ENCODE peak calls at places on chromosomes 3 and 15, in four cellular contexts. T is HL-60, Z is K562, N is GM12878. U is an unnamed sample.

GRCh38 chr15:99651023-99651807 is 82.0 kb downstream of the LYSMD4 start:
- DNase-seq in T (no peak), Z (no peak), N (no peak), U (no peak)

GRCh38 chr3:177569823-177570657 is 372.8 kb upstream of the TBL1XR1 start:
- DNase-seq in Z (no peak), T (peak), N (no peak), U (no peak)

GRCh38 chr3:146818301-146818700 is 213.2 kb upstream of the PLSCR5 start:
- DNase-seq in T (no peak), Z (no peak), N (no peak), U (no peak)

GRCh38 chr3:136068708-136069107 is 103.2 kb downstream of the PPP2R3A start:
- DNase-seq in N (no peak), T (no peak), Z (no peak), U (no peak)

GRCh38 chr3:59663076-59663850 is 613.4 kb upstream of the CFAP20DC start:
- DNase-seq in Z (no peak), T (no peak), N (no peak), U (no peak)

GRCh38 chr3:72343078-72343477 is 505.2 kb downstream of the SHQ1 start:
- DNase-seq in T (no peak), Z (no peak), N (no peak), U (no peak)

GRCh38 chr3:111737712-111738097 is 121.4 kb upstream of the PHLDB2 start:
- DNase-seq in T (no peak), N (no peak), Z (no peak), U (no peak)

GRCh38 chr3:138796761-138797160 is 38.0 kb downstream of the PIK3CB start:
- DNase-seq in N (no peak), Z (peak), T (no peak), U (no peak)

GRCh38 chr3:78123058-78123457 is 1083.2 kb downstream of the ROBO2 start:
- DNase-seq in N (no peak), T (no peak), Z (no peak), U (no peak)

GRCh38 chr3:535566-536416 is 339.2 kb downstream of the CHL1 start:
- DNase-seq in T (no peak), N (no peak), Z (peak), U (no peak)

GRCh38 chr15:79418693-79419279 is 13.3 kb upstream of the MINAR1 start:
- DNase-seq in Z (no peak), N (no peak), T (no peak), U (no peak)

GRCh38 chr3:37174532-37175126 is at the start of gene LRRFIP2:
- DNase-seq in Z (peak), T (no peak), N (peak), U (no peak)

GRCh38 chr15:58214941-58215340 is 76.8 kb downstream of the AQP9 start:
- DNase-seq in N (no peak), T (no peak), Z (no peak), U (no peak)

GRCh38 chr15:46921906-46922305 is 795.4 kb upstream of the SEMA6D start:
- DNase-seq in T (no peak), Z (no peak), N (no peak), U (no peak)

GRCh38 chr3:48588230-48588629 is 6.9 kb downstream of the COL7A1 start:
- DNase-seq in Z (no peak), N (no peak), T (no peak), U (no peak)

GRCh38 chr3:65745306-65745705 is 293.4 kb downstream of the MAGI1 start:
- DNase-seq in T (no peak), Z (no peak), N (no peak), U (no peak)
- TF ChIP-seq SPI1 in T (no peak), Z (no peak), N (no peak), U (no peak)

DNA sequence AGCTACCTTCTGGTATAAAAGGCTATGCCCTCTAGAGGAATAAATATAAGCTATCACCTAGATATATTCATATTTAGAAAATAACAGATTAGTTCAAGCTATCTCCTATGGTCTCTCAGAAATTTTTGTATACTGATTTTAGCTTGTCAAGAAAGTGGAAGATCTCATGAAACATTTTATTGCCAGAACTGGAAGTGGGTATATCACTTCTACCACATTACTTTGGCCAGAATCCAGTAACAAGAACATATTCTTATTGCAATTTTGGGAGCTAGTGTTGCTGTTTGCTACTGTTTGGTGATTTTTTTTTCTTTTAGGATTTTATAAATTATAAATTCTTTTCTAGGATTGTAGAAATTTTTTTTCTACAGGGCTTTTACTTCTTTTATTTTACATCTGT is 14.2 kb upstream of the DIPK2A start:
- DNase-seq in T (no peak), N (no peak), Z (no peak), U (no peak)
- TF ChIP-seq SPI1 in T (no peak), N (no peak), Z (no peak), U (no peak)

GRCh38 chr15:74958320-74958907 is 1.8 kb upstream of the RPP25 start:
- DNase-seq in T (no peak), Z (no peak), N (no peak), U (no peak)
- TF ChIP-seq SPI1 in T (no peak), Z (no peak), N (no peak), U (no peak)

GRCh38 chr3:129398803-129399144 is 29.7 kb downstream of the EFCAB12 start:
- DNase-seq in T (peak), Z (peak), N (no peak), U (no peak)
- TF ChIP-seq SPI1 in T (no peak), Z (no peak), N (no peak), U (no peak)

DNA sequence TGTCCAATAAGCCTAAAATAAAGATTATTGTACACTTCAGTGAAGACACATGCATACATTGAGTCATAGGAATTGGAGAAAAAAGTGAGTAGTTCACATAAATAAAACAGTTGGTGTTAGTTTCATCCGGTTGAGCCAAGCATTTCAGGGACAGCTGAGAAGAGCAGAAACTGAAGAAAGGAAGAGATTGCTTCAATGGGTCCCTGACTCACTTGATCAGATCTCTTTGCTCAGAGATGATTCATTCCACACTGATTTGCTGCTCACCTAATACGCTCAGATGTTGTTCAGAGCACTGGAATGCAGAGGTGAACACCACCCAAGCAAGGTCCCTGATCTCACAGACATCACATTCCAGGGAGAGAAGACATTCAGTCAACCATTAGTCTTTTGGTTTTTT is 93.7 kb downstream of the RAD18 start:
- DNase-seq in Z (no peak), N (no peak), T (no peak), U (no peak)
- TF ChIP-seq SPI1 in Z (no peak), N (no peak), T (no peak), U (no peak)

DNA sequence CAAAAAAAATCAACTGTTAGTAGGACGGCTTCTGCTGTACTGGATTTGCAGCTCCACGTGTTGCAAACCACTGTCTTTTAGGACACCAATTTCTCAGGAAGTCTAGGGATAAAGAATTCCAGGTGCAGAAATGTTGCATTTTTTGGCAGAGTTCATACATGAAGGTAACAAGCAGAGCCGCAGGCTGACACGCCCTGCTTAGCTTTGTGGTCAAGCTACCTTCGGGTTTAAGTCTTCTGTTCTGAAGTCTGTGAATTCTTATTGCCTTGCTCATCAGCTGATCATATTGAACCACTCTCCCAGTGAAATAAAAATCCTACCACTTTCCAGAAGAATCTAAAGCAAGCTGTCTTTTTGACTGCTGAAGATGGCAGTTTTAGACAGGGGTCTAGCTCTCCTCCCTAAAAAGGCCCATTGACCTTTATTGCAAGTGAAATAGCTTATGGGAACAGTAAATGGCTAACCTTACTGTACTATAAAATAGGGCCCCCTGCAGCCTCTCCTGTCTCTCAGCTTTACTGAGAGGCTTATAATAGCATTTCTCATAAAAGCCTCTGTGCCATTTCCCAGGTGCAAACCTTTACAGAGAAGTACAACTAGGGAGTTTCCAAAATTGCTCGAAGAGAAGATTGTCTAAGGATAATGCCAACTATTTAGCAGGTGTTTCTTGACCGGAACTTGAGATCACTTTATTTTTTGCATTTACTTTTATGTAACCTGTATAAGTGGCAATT is 262.2 kb upstream of the IL12A start:
- DNase-seq in T (no peak), Z (no peak), N (no peak), U (no peak)
- TF ChIP-seq SPI1 in T (no peak), Z (no peak), N (no peak), U (no peak)

DNA sequence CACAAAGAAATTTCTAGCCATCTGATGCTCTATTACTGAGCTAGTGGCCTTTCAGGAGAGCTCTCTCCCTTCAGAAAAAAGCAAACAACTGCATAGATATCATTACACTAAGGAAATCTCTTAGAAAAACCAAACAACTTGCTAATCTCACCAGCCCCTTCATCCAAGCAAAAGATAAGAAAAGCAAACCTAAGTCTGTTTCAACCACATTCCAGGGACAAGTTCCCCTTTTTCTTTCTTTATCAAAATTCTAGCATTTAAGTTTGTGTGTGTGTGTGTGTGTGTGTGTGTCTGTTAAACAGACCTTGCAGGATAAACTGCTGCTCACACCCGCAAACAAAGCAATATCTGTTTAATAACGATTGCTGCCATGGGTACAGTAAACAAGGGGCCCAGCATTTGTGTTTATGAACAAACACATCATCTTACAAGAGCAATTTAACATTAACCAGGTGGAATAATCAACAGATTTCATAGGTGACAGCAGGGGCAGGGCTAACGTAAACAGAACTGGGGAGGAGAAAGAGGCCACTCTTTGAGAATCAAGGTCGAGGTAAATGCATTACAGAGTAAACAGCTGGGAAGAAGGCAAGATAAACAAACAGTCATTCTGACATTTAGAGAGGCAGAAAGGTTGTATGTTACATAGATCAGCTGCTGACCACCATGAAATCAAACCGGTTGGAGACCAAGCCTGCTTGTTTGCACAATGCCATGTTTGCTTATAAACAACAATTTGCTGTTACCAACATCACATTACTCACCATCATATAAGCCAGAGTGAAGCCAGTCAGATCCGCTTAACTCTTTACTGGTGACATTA is 375.0 kb downstream of the FOXP1 start:
- DNase-seq in Z (peak), N (no peak), T (peak), U (no peak)
- TF ChIP-seq SPI1 in Z (peak), N (no peak), T (peak), U (no peak)

GRCh38 chr3:69143055-69143454 is 20.7 kb upstream of the LMOD3 start:
- DNase-seq in T (no peak), N (no peak), Z (no peak), U (no peak)

GRCh38 chr3:69145688-69146087 is 23.3 kb upstream of the LMOD3 start:
- DNase-seq in Z (no peak), N (no peak), T (no peak), U (no peak)

GRCh38 chr3:69142090-69142489 is 19.7 kb upstream of the LMOD3 start:
- DNase-seq in N (no peak), T (no peak), Z (no peak), U (no peak)

GRCh38 chr3:69143605-69144004 is 21.2 kb upstream of the LMOD3 start:
- DNase-seq in T (no peak), N (no peak), Z (peak), U (no peak)

DNA sequence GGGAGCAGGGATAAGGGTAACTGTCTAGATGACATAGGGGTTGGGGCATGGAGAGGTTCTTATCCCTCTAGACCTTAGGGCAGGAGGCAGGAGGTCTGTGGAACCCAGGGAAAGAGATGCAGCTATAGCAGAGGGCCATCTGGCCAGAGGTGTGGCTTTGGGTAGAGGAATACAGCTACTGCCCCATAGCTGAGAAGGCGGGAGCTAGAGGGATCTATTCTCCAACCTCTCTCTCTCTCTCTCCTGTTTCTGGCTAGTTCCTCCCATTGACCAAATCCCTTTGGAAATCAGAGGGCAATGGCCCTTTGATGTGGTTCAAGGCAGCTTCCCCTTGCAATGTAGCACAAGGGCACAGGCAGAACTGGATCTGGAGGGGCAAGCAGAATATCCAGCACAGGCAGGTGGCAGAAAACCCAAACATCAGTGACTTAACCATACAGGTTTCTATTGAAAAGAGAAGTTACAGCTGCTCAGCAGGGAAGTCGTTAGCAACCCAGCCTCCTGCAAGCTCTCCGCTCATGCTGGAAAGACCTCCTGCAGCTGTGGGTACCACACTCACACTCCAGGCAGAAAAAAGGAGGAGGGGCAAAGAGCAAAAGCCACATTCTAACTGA is 22.3 kb upstream of the LMOD3 start:
- DNase-seq in Z (no peak), N (no peak), T (peak), U (no peak)
- TF ChIP-seq SPI1 in Z (no peak), N (no peak), T (peak), U (no peak)

DNA sequence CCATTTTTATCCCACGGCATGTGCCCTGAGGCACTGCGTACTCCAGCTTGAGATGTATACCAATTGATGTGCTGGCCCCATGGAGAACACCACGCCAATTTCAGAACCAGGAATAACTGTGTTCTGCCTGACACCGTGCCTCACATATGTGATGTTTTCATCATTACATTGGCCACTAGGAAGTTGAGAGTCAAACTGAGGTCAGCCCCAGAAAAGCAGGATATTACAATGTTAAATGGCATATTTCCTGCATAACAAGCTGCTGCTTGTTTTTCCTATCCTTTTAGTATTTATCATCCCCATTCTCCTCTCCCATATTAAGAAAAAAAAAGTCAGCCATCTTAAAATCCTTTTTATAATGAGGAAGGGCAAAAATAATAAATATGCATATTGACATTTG is 112.8 kb downstream of the UACA start:
- DNase-seq in T (no peak), Z (no peak), N (no peak), U (no peak)
- TF ChIP-seq SPI1 in T (no peak), Z (no peak), N (no peak), U (no peak)

U was measured in GM12891.